ENCODE peak calls at places on chromosome 17, in seven cellular contexts. F, W, D, K, N, X and H are unnamed samples.

GRCh38 chr17:6823011-6823442 is 8.5 kb downstream of the TEKT1 start:
- DNase-seq in N (no peak), F (no peak), D (peak), K (no peak), X (no peak), W (no peak), H (no peak)

GRCh38 chr17:70956731-70957130 is 787.4 kb downstream of the KCNJ2 start:
- DNase-seq in N (no peak), D (peak), W (no peak), K (no peak), X (no peak), F (no peak), H (no peak)

GRCh38 chr17:18962494-18962815 is 10.5 kb downstream of the SLC5A10 start:
- DNase-seq in D (no peak), F (no peak), N (peak), K (no peak), W (no peak), X (no peak), H (no peak)

GRCh38 chr17:82098939-82099765 is 1.1 kb upstream of the FASN start:
- DNase-seq in X (no peak), F (no peak), N (no peak), W (no peak), K (no peak), D (no peak), H (no peak)

GRCh38 chr17:7224661-7225111 is 4.9 kb downstream of the ACADVL start:
- DNase-seq in F (peak), X (no peak), K (no peak), D (no peak), N (no peak), W (no peak), H (no peak)

GRCh38 chr17:46782250-46782953 is 36.1 kb downstream of the WNT3 start:
- DNase-seq in W (no peak), K (no peak), N (no peak), X (no peak), F (no peak), D (peak), H (no peak)

GRCh38 chr17:19445105-19445504 is 34.1 kb downstream of the RNF112 start:
- DNase-seq in K (no peak), X (no peak), F (no peak), D (no peak), N (no peak), W (no peak), H (no peak)

GRCh38 chr17:76696763-76697701 is 13.7 kb downstream of the MXRA7 start:
- DNase-seq in X (no peak), D (no peak), K (no peak), F (peak), W (no peak), N (no peak), H (no peak)

GRCh38 chr17:66353937-66354401 is 51.6 kb downstream of the PRKCA start:
- DNase-seq in F (no peak), D (peak), W (no peak), K (no peak), X (no peak), N (no peak), H (no peak)

GRCh38 chr17:76370261-76370993 is 14.0 kb upstream of the SPHK1 start:
- DNase-seq in F (peak), K (no peak), X (no peak), D (peak), W (peak), N (peak), H (no peak)

GRCh38 chr17:74373838-74374606 is 6.7 kb downstream of the GPR142 start:
- DNase-seq in K (peak), D (no peak), X (no peak), N (no peak), F (peak), W (no peak), H (no peak)

GRCh38 chr17:15516150-15516549 is 47.1 kb downstream of the TVP23C start:
- DNase-seq in W (no peak), K (no peak), F (no peak), N (no peak), X (no peak), D (peak), H (no peak)

GRCh38 chr17:43855061-43855460 is 8.1 kb downstream of the CD300LG start:
- DNase-seq in F (no peak), K (no peak), W (peak), X (no peak), N (peak), D (no peak), H (no peak)

GRCh38 chr17:80851277-80851925 is 140.2 kb upstream of the CHMP6 start:
- DNase-seq in K (no peak), N (no peak), F (no peak), X (no peak), W (peak), D (no peak), H (no peak)

GRCh38 chr17:81397314-81398169 is 2.3 kb downstream of the BAHCC1 start:
- DNase-seq in D (peak), X (no peak), W (no peak), N (no peak), F (no peak), K (peak), H (no peak)

GRCh38 chr17:1073241-1073962 is 76.5 kb downstream of the TIMM22 start:
- DNase-seq in N (no peak), K (no peak), D (no peak), F (no peak), X (no peak), W (no peak), H (no peak)

GRCh38 chr17:81807210-81807719 is 3.3 kb downstream of the GCGR start:
- DNase-seq in N (no peak), W (no peak), F (no peak), K (no peak), D (no peak), X (no peak), H (no peak)

GRCh38 chr17:30921544-30922196 is at the start of gene ADAP2:
- DNase-seq in K (no peak), W (peak), F (peak), D (peak), N (peak), X (no peak), H (peak)

GRCh38 chr17:42252528-42253172 is 23.5 kb downstream of the STAT5B start:
- DNase-seq in W (no peak), X (no peak), K (no peak), F (no peak), D (no peak), N (no peak), H (no peak)

GRCh38 chr17:75338335-75338734 is 49.1 kb upstream of the SLC25A19 start:
- DNase-seq in N (no peak), X (no peak), F (no peak), W (no peak), K (no peak), D (peak), H (peak)

GRCh38 chr17:43834106-43834505 is 1.2 kb upstream of the MPP3 start:
- DNase-seq in F (no peak), D (peak), K (no peak), X (no peak), N (no peak), W (no peak), H (no peak)

GRCh38 chr17:30720013-30720471 is 104.5 kb downstream of the CRLF3 start:
- DNase-seq in N (peak), X (no peak), F (no peak), D (no peak), W (peak), K (no peak), H (no peak)

GRCh38 chr17:9018731-9019130 is 2.6 kb upstream of the NTN1 start:
- DNase-seq in N (peak), F (no peak), W (no peak), K (no peak), D (no peak), X (no peak), H (no peak)

GRCh38 chr17:81579821-81580321 is 27.7 kb upstream of the FAAP100 start:
- DNase-seq in D (peak), X (no peak), K (no peak), F (no peak), N (no peak), W (no peak), H (no peak)

GRCh38 chr17:29039764-29040598 is 3.0 kb upstream of the PIPOX start:
- DNase-seq in N (no peak), W (peak), K (no peak), F (no peak), X (no peak), D (peak), H (no peak)

GRCh38 chr17:39800540-39800939 is 62.8 kb downstream of the GRB7 start:
- DNase-seq in F (no peak), W (no peak), K (no peak), X (peak), N (no peak), D (no peak), H (no peak)

GRCh38 chr17:50774225-50774803 is 7.0 kb upstream of the ANKRD40CL start:
- DNase-seq in N (peak), K (no peak), W (peak), F (no peak), X (no peak), D (no peak), H (no peak)

GRCh38 chr17:74380959-74381808 is 13.9 kb downstream of the GPR142 start:
- DNase-seq in K (no peak), X (no peak), N (no peak), W (no peak), D (no peak), F (no peak), H (no peak)